ENCODE peak calls at places on chromosomes 4 and X, in nine cellular contexts. O is tibial nerve; R is tibial artery; G is cardiac muscle cell; Y is gastrocnemius medialis; D is A549; T is hepatocyte; E is CD8-positive, alpha-beta T cell; A is astrocyte. K is an unnamed sample. For H3K4me1, the result is how much of the 10 kb centered on the place peaks cover.

GRCh38 chrX:145853181-145853580 is 35.6 kb downstream of the SLITRK2 start:
- DNase-seq in O (no peak), R (no peak), G (no peak), Y (no peak), D (no peak), T (no peak), E (no peak), A (no peak), K (no peak)

GRCh38 chr4:77636902-77637301 is 31.3 kb downstream of the CXCL13 start:
- DNase-seq in O (no peak), R (no peak), G (no peak), Y (no peak), D (peak), T (peak), E (no peak), A (peak), K (no peak)

GRCh38 chr4:122764808-122765189 is 32.3 kb downstream of the BBS12 start:
- DNase-seq in O (no peak), R (no peak), G (no peak), Y (no peak), D (peak), T (no peak), E (no peak), A (peak), K (no peak)

GRCh38 chr4:53313510-53313909 is 52.4 kb downstream of the SCFD2 start:
- DNase-seq in O (no peak), R (no peak), G (peak), Y (no peak), D (peak), T (peak), E (no peak), A (peak), K (no peak)

GRCh38 chr4:30616943-30617646 is 103.1 kb upstream of the PCDH7 start:
- DNase-seq in O (no peak), R (no peak), G (no peak), Y (no peak), D (no peak), T (no peak), E (no peak), A (peak), K (no peak)

GRCh38 chr4:53646792-53647191 is 55.5 kb upstream of the LNX1 start:
- DNase-seq in O (no peak), R (no peak), G (no peak), Y (no peak), D (no peak), T (peak), E (no peak), A (no peak), K (no peak)

GRCh38 chrX:110671068-110671803 is 124.4 kb downstream of the CHRDL1 start:
- DNase-seq in O (no peak), R (no peak), G (no peak), Y (no peak), D (no peak), T (no peak), E (no peak), A (peak), K (no peak)

GRCh38 chr4:13933163-13933562 is 305.6 kb upstream of the BOD1L1 start:
- DNase-seq in O (no peak), R (no peak), G (peak), Y (no peak), D (no peak), T (peak), E (no peak), A (peak), K (no peak)

GRCh38 chr4:127783971-127784519 is 1.9 kb downstream of the HSPA4L start:
- DNase-seq in O (no peak), R (no peak), G (no peak), Y (no peak), D (no peak), T (no peak), E (no peak), A (no peak), K (no peak)

GRCh38 chr4:142169216-142169615 is 532.8 kb downstream of the IL15 start:
- DNase-seq in O (no peak), R (no peak), G (no peak), Y (no peak), D (no peak), T (no peak), E (no peak), A (no peak), K (no peak)

GRCh38 chrX:69179380-69179911 is 14.2 kb upstream of the PJA1 start:
- DNase-seq in O (no peak), R (no peak), G (peak), Y (no peak), D (no peak), T (peak), E (no peak), A (peak), K (no peak)

GRCh38 chr4:158860856-158861255 is 92.0 kb downstream of the FNIP2 start:
- DNase-seq in O (no peak), R (no peak), G (no peak), Y (no peak), D (no peak), T (no peak), E (no peak), A (no peak), K (no peak)

GRCh38 chr4:133812954-133813353 is 388.6 kb downstream of the PABPC4L start:
- DNase-seq in O (no peak), R (no peak), G (no peak), Y (no peak), D (no peak), T (no peak), E (no peak), A (no peak), K (no peak)

GRCh38 chr4:143241892-143242291 is 57.2 kb downstream of the USP38 start:
- DNase-seq in O (no peak), R (no peak), G (no peak), Y (no peak), D (peak), T (peak), E (no peak), A (peak), K (no peak)

DNA sequence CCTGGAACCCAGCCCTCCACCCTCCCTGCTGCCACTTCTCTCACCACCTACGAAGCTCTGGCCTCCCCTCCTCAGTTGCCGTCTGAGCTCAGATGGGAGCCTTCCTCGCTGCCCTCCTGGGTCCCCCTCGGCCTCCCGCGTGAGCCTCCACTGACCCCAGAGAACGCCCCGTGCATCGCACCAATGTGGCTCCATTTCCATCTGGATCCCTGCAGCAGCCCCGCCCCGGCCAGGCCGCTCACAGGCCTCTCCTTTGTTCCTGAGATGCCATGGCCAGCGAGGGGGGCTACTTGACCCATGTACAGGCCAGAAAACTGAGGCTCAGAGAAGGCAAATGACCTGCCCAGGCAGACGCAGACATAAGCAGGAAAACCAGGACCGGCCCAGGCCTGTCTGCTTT is 242.4 kb upstream of the PSAPL1 start:
- DNase-seq in O (no peak), R (no peak), G (no peak), Y (no peak), D (no peak), T (no peak), E (no peak), A (no peak), K (no peak)
- H3K4me1 ChIP-seq in O (under half), R (under half), G (under half), Y (under half), D (under half), T (under half), E (under half), A (under half), K (under half)

DNA sequence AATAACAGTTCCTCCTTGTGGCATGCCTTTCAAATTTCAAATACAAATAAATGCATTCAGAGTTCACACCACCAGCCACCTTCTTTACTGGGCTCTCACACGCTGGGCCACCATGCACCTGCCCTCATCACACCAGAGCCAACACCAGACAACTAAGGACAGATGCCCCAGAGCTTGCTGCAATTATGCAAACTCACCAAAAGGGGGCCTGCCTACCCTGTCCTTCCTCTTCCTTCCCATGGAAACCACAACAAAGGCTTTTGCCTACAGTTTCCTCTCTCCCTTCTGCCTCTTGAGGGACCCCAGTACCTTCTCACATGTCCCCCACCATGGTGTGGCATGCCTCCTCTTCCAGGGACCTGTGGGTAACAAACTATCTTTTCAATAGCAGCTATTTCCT is 1333.9 kb upstream of the TENM3 start:
- DNase-seq in O (no peak), R (no peak), G (peak), Y (no peak), D (peak), T (peak), E (no peak), A (no peak), K (no peak)
- TF ChIP-seq CTCF in O (no peak), R (no peak), G (no peak), Y (no peak), D (no peak), T (peak), E (no peak), A (peak), K (no peak)

GRCh38 chr4:7654550-7655266 is 220.0 kb upstream of the PSAPL1 start:
- DNase-seq in O (no peak), R (no peak), G (no peak), Y (no peak), D (no peak), T (no peak), E (no peak), A (no peak), K (no peak)
- H3K4me1 ChIP-seq in O (half or more), R (under half), G (under half), Y (under half), D (under half), T (under half), E (under half), A (half or more), K (under half)

GRCh38 chrX:42102586-42103282 is 179.4 kb upstream of the CASK start:
- DNase-seq in O (no peak), R (peak), G (no peak), Y (no peak), D (no peak), T (no peak), E (no peak), A (peak), K (peak)
- TF ChIP-seq CTCF in O (no peak), R (no peak), G (peak), Y (no peak), D (no peak), T (no peak), E (no peak), A (no peak), K (no peak)

DNA sequence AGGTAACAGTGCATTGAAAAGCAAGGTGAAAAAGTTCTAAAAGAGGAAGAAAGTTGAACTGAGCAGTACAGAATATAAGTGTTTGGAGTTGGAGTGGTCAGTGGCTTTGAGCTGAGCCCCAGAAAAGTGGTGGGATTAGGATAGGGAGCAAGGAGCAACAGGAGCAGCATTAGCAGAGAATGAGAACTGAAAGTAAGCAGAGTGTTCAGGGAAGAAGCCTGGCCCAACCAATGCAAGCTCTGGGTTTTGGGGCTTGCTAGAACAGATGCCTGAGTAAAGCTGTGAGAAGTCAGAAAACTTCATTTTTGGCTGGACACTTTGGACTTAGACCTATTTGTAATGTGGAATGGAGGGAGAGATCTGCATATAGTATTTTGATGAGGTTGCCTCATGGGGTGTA is 17.8 kb downstream of the JADE1 start:
- DNase-seq in O (no peak), R (no peak), G (no peak), Y (no peak), D (no peak), T (no peak), E (no peak), A (no peak), K (no peak)
- H3K4me1 ChIP-seq in O (half or more), R (half or more), G (under half), Y (under half), D (half or more), T (under half), E (under half), A (under half), K (half or more)